ENCODE peak calls at places on chromosomes 1 and 21, in nine cellular contexts. V, X, J, H, M, Y, W, T and N are unnamed samples.

GRCh38 chr1:200636681-200637080 is 16.1 kb upstream of the KIF14 start:
- DNase-seq in V (no peak), X (no peak), J (no peak), H (no peak), M (no peak), Y (no peak), W (no peak), T (no peak), N (no peak)

GRCh38 chr1:1185101-1185765 is 11.6 kb downstream of the TTLL10 start:
- DNase-seq in V (peak; percentile 17), X (peak; percentile 71), J (peak; percentile 20), H (no peak), M (no peak), Y (no peak), W (no peak), T (no peak), N (no peak)

GRCh38 chr1:38657873-38658272 is 201.7 kb downstream of the RRAGC start:
- DNase-seq in V (no peak), X (no peak), J (no peak), H (no peak), M (no peak), Y (no peak), W (no peak), T (no peak), N (no peak)

GRCh38 chr1:97332716-97333115 is 588.1 kb downstream of the DPYD start:
- DNase-seq in V (no peak), X (no peak), J (no peak), H (no peak), M (no peak), Y (peak; percentile 78), W (no peak), T (no peak), N (no peak)

GRCh38 chr1:65264197-65264929 is 45.0 kb upstream of the DNAJC6 start:
- DNase-seq in V (no peak), X (no peak), J (no peak), H (no peak), M (no peak), Y (peak; percentile 86), W (no peak), T (no peak), N (peak; percentile 66)

GRCh38 chr1:234062166-234062565 is 157.7 kb downstream of the SLC35F3 start:
- DNase-seq in V (no peak), X (no peak), J (no peak), H (no peak), M (no peak), Y (peak; percentile 35), W (no peak), T (no peak), N (no peak)

GRCh38 chr1:25543425-25544242 is at the start of gene LDLRAP1:
- DNase-seq in V (peak; percentile 79), X (peak; percentile 94), J (peak; percentile 88), H (peak; percentile 82), M (peak; percentile 87), Y (peak; percentile 77), W (peak; percentile 63), T (no peak), N (peak; percentile 85)

GRCh38 chr1:25550683-25551310 is 7.4 kb downstream of the LDLRAP1 start:
- DNase-seq in V (no peak), X (no peak), J (no peak), H (no peak), M (no peak), Y (no peak), W (no peak), T (no peak), N (no peak)

GRCh38 chr1:193251950-193252349 is 65.5 kb upstream of the B3GALT2 start:
- DNase-seq in V (no peak), X (no peak), J (no peak), H (no peak), M (no peak), Y (no peak), W (no peak), T (no peak), N (no peak)

GRCh38 chr1:48619529-48619928 is 147.5 kb upstream of the SPATA6 start:
- DNase-seq in V (no peak), X (no peak), J (peak; percentile 28), H (no peak), M (no peak), Y (peak; percentile 41), W (no peak), T (no peak), N (peak; percentile 64)

GRCh38 chr1:108878678-108879077 is 1.9 kb downstream of the GPSM2 start:
- DNase-seq in V (no peak), X (no peak), J (no peak), H (no peak), M (no peak), Y (no peak), W (no peak), T (peak; percentile 55), N (no peak)

GRCh38 chr1:2344121-2344681 is 47.2 kb downstream of the MORN1 start:
- DNase-seq in V (no peak), X (peak; percentile 76), J (peak; percentile 25), H (no peak), M (no peak), Y (no peak), W (no peak), T (no peak), N (peak; percentile 52)

GRCh38 chr1:33410091-33410701 is 20.7 kb downstream of the PHC2 start:
- DNase-seq in V (no peak), X (no peak), J (no peak), H (no peak), M (no peak), Y (no peak), W (no peak), T (no peak), N (no peak)

GRCh38 chr1:87513270-87513669 is 184.6 kb downstream of the LMO4 start:
- DNase-seq in V (no peak), X (no peak), J (no peak), H (no peak), M (no peak), Y (no peak), W (no peak), T (no peak), N (no peak)

GRCh38 chr21:44368711-44369446 is 15.5 kb downstream of the TRPM2 start:
- DNase-seq in V (no peak), X (peak; percentile 70), J (no peak), H (peak; percentile 12), M (peak; percentile 64), Y (no peak), W (no peak), T (no peak), N (peak; percentile 51)

GRCh38 chr1:15350151-15350550 is 59.5 kb upstream of the EFHD2 start:
- DNase-seq in V (no peak), X (no peak), J (no peak), H (no peak), M (no peak), Y (peak; percentile 19), W (no peak), T (no peak), N (no peak)

GRCh38 chr1:110050602-110051261 is 16.3 kb downstream of the STRIP1 start:
- DNase-seq in V (no peak), X (no peak), J (no peak), H (no peak), M (no peak), Y (no peak), W (no peak), T (no peak), N (no peak)

GRCh38 chr21:36207577-36208320 is 51.1 kb downstream of the DOP1B start:
- DNase-seq in V (no peak), X (no peak), J (no peak), H (no peak), M (no peak), Y (peak; percentile 90), W (no peak), T (no peak), N (no peak)

GRCh38 chr1:231040019-231040799 is at the start of gene FAM89A:
- DNase-seq in V (peak; percentile 28), X (peak; percentile 88), J (peak; percentile 80), H (peak; percentile 87), M (peak; percentile 79), Y (peak; percentile 56), W (peak; percentile 50), T (no peak), N (peak; percentile 85)

GRCh38 chr1:47809301-47810084 is 187.7 kb downstream of the TRABD2B start:
- DNase-seq in V (no peak), X (no peak), J (no peak), H (no peak), M (no peak), Y (no peak), W (no peak), T (no peak), N (no peak)

GRCh38 chr21:43696214-43696613 is 22.7 kb upstream of the PDXK start:
- DNase-seq in V (no peak), X (no peak), J (no peak), H (no peak), M (no peak), Y (no peak), W (no peak), T (no peak), N (no peak)